ENCODE peak calls at places on chromosome 21, in seven cellular contexts. V is cardiac muscle cell, K is lower lobe of right lung, A is A549, F is heart left ventricle, E is PC-3, R is IMR-90. B is an unnamed sample.

GRCh38 chr21:32021319-32022027 is 148.7 kb downstream of the HUNK start:
- DNase-seq in F (peak; percentile 77), A (no peak), V (peak; percentile 2), E (peak; percentile 13), R (no peak), K (peak; percentile 51), B (no peak)

GRCh38 chr21:15193937-15194336 is 129.1 kb upstream of the NRIP1 start:
- DNase-seq in R (no peak), F (no peak), V (no peak), E (no peak), K (no peak), A (no peak), B (no peak)

GRCh38 chr21:38266732-38267131 is 9.9 kb downstream of the KCNJ15 start:
- DNase-seq in A (no peak), R (peak; percentile 50), K (no peak), V (no peak), F (no peak), E (peak; percentile 60), B (peak; percentile 74)

GRCh38 chr21:31176080-31176551 is 137.8 kb upstream of the KRTAP19-8 start:
- DNase-seq in E (no peak), F (no peak), A (no peak), K (no peak), R (no peak), V (no peak), B (no peak)

GRCh38 chr21:43904316-43904925 is 39.4 kb downstream of the AGPAT3 start:
- DNase-seq in K (no peak), A (no peak), F (no peak), R (no peak), E (no peak), V (no peak), B (no peak)

GRCh38 chr21:23853796-23854379 is 1753.4 kb downstream of the MRPL39 start:
- DNase-seq in K (no peak), A (no peak), V (peak; percentile 3), F (no peak), R (peak; percentile 31), E (peak; percentile 63), B (peak; percentile 3)

GRCh38 chr21:33300701-33301631 is 23.8 kb upstream of the IFNAR1 start:
- DNase-seq in R (no peak), K (no peak), V (peak; percentile 11), F (peak; percentile 33), A (no peak), E (peak; percentile 24), B (no peak)

GRCh38 chr21:34280389-34280795 is 83.4 kb upstream of the KCNE2 start:
- DNase-seq in F (no peak), A (no peak), K (no peak), E (no peak), R (no peak), V (peak; percentile 69), B (no peak)

GRCh38 chr21:35697321-35697808 is 363.0 kb downstream of the SETD4 start:
- DNase-seq in K (peak; percentile 75), A (no peak), F (peak; percentile 78), E (no peak), V (peak; percentile 81), R (peak; percentile 35), B (no peak)

GRCh38 chr21:32593690-32594089 is 8.4 kb upstream of the TCP10L start:
- DNase-seq in A (no peak), R (no peak), V (no peak), K (no peak), F (no peak), E (no peak), B (no peak)

GRCh38 chr21:29351691-29352090 is 53.0 kb downstream of the BACH1 start:
- DNase-seq in K (no peak), V (peak; percentile 81), R (peak; percentile 91), F (no peak), A (no peak), E (no peak), B (no peak)

GRCh38 chr21:36059823-36060158 is 535 bp downstream of the SETD4 start:
- DNase-seq in F (peak; percentile 29), A (peak; percentile 28), R (no peak), V (no peak), E (no peak), K (no peak), B (no peak)

GRCh38 chr21:29022141-29022540 is 2.3 kb upstream of the USP16 start:
- DNase-seq in K (no peak), A (no peak), V (no peak), R (no peak), F (no peak), E (peak; percentile 25), B (peak; percentile 23)

GRCh38 chr21:36150192-36150711 is 6.4 kb upstream of the DOP1B start:
- DNase-seq in E (no peak), K (peak; percentile 71), R (peak; percentile 54), F (peak; percentile 58), V (peak; percentile 71), A (no peak), B (no peak)

GRCh38 chr21:34075760-34076159 is 2.4 kb downstream of the MRPS6 start:
- DNase-seq in A (no peak), E (no peak), F (no peak), V (no peak), K (no peak), R (no peak), B (no peak)

GRCh38 chr21:43849532-43850299 is 15.3 kb upstream of the AGPAT3 start:
- DNase-seq in E (no peak), R (no peak), K (no peak), V (no peak), A (no peak), F (no peak), B (no peak)

GRCh38 chr21:43983390-43983789 is 28.7 kb upstream of the TRAPPC10 start:
- DNase-seq in F (no peak), E (no peak), R (no peak), A (no peak), V (no peak), K (no peak), B (no peak)

GRCh38 chr21:35400233-35400939 is 351.3 kb upstream of the RUNX1 start:
- DNase-seq in K (no peak), R (peak; percentile 67), A (peak; percentile 5), F (peak; percentile 22), V (peak; percentile 81), E (peak; percentile 90), B (peak; percentile 76)

GRCh38 chr21:44084496-44085241 is 22.5 kb upstream of the PWP2 start:
- DNase-seq in V (no peak), F (no peak), A (no peak), K (no peak), R (no peak), E (no peak), B (no peak)

GRCh38 chr21:18298228-18298627 is 53.6 kb downstream of the CHODL start:
- DNase-seq in R (no peak), F (no peak), K (no peak), A (no peak), E (no peak), V (no peak), B (no peak)

GRCh38 chr21:37430184-37430821 is 63.7 kb downstream of the DYRK1A start:
- DNase-seq in E (peak; percentile 24), K (no peak), R (no peak), A (no peak), V (no peak), F (no peak), B (peak; percentile 78)

GRCh38 chr21:26199471-26199870 is 28.9 kb upstream of the APP start:
- DNase-seq in R (peak; percentile 82), V (peak; percentile 39), K (no peak), F (no peak), E (no peak), A (no peak), B (peak; percentile 95)
- TF ChIP-seq CTCF in R (no peak), V (no peak), K (no peak), F (no peak), E (no peak), A (no peak), B (no peak)

DNA sequence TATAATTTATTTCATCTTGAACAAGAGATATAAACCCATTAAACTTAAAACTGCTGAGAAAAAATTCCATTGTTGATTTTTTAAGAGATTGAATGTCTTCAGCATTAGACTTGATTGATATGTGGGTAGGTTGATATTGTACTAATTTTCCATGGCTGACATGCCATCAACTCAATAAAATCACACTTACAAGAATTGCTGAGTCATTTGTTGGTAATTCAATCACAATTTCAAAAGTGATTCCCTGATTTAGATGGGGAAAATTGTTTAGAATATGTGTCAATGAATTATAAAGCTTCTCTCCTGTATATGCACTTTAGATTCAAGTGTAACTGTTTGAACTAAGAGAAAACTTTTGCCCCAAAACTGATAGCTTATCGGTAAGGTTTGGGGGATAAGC is 223.5 kb upstream of the NCAM2 start:
- DNase-seq in V (no peak), E (no peak), R (no peak), A (no peak), K (no peak), F (no peak), B (no peak)
- H3K4me1 ChIP-seq in V (no peaks in the 10 kb centered on the region), E (no peaks in the 10 kb centered on the region), R (no peaks in the 10 kb centered on the region), A (no peaks in the 10 kb centered on the region), K (no peaks in the 10 kb centered on the region), F (no peaks in the 10 kb centered on the region), B (no peaks in the 10 kb centered on the region)

GRCh38 chr21:42061866-42062542 is 9.1 kb upstream of the UMODL1 start:
- DNase-seq in F (no peak), E (no peak), R (no peak), V (no peak), A (no peak), K (no peak), B (no peak)

GRCh38 chr21:42060166-42060565 is 11.0 kb upstream of the UMODL1 start:
- DNase-seq in K (no peak), R (no peak), V (no peak), F (no peak), E (no peak), A (no peak), B (no peak)

GRCh38 chr21:42062543-42063022 is 8.5 kb upstream of the UMODL1 start:
- DNase-seq in F (no peak), K (peak; percentile 86), R (no peak), A (no peak), E (no peak), V (no peak), B (no peak)

GRCh38 chr21:42059721-42060120 is 11.4 kb upstream of the UMODL1 start:
- DNase-seq in R (no peak), V (no peak), K (no peak), A (no peak), E (no peak), F (no peak), B (no peak)

GRCh38 chr21:42061195-42061865 is 9.8 kb upstream of the UMODL1 start:
- DNase-seq in F (peak; percentile 51), E (no peak), R (no peak), V (no peak), K (peak; percentile 77), A (no peak), B (no peak)
- H3K27ac ChIP-seq in F (no peak overlapping the region), E (no peak overlapping the region), R (no peak overlapping the region), V (no peak overlapping the region), K (peak overlapping the region; percentile 72), A (no peak overlapping the region), B (no peak overlapping the region)

GRCh38 chr21:45541221-45542039 is 810 bp downstream of the SLC19A1 start:
- DNase-seq in F (peak; percentile 80), E (peak; percentile 74), V (peak; percentile 71), A (peak; percentile 80), R (peak; percentile 33), K (peak; percentile 91), B (no peak)

GRCh38 chr21:45542667-45543370 is 579 bp upstream of the SLC19A1 start:
- DNase-seq in R (no peak), F (peak; percentile 11), E (no peak), V (no peak), A (no peak), K (peak; percentile 56), B (no peak)

GRCh38 chr21:45543710-45544448 is 1.6 kb upstream of the SLC19A1 start:
- DNase-seq in K (peak; percentile 43), A (no peak), E (no peak), R (no peak), V (no peak), F (peak; percentile 6), B (no peak)

GRCh38 chr21:45543371-45543709 is 1.1 kb upstream of the SLC19A1 start:
- DNase-seq in V (no peak), R (no peak), K (peak; percentile 43), F (no peak), E (no peak), A (no peak), B (no peak)

GRCh38 chr21:45542242-45542666 is at the start of gene SLC19A1:
- DNase-seq in K (peak; percentile 85), V (peak; percentile 69), F (peak; percentile 65), A (peak; percentile 77), E (peak; percentile 77), R (peak; percentile 48), B (no peak)
- TF ChIP-seq CTCF in K (peak; percentile 30), V (peak; percentile 19), F (peak; percentile 23), A (peak; percentile 21), E (no peak), R (peak; percentile 52), B (peak; percentile 55)

B was measured in foreskin keratinocyte.